ENCODE peak calls at places on chromosomes 7 and 10, in eight cellular contexts. B is left ventricle myocardium inferior; E is neuronal stem cell; W is CD8-positive, alpha-beta T cell; D is transverse colon; X is H9; I is neural progenitor cell; K is IMR-90. O is an unnamed sample. For H3K4me1, the result is how much of the 10 kb centered on the place peaks cover.

GRCh38 chr7:20602306-20602705 is 13.2 kb upstream of the ABCB5 start:
- DNase-seq in X (no peak), E (no peak), K (no peak), I (no peak), D (no peak), B (no peak), W (no peak), O (no peak)

GRCh38 chr10:119365773-119366640 is 158.6 kb downstream of the GRK5 start:
- DNase-seq in W (no peak), K (peak), D (no peak), E (no peak), I (peak), X (no peak), B (no peak), O (no peak)

GRCh38 chr10:118543714-118544400 is 51.6 kb downstream of the PRLHR start:
- DNase-seq in I (peak), E (peak), D (peak), K (peak), B (peak), W (no peak), X (peak), O (peak)

GRCh38 chr7:42253316-42253715 is 16.3 kb upstream of the GLI3 start:
- DNase-seq in D (no peak), X (no peak), B (no peak), E (no peak), K (peak), W (no peak), I (no peak), O (no peak)

GRCh38 chr7:152076324-152076821 is 50.9 kb downstream of the GALNT11 start:
- DNase-seq in B (no peak), W (no peak), D (peak), K (no peak), I (peak), X (peak), E (peak), O (no peak)

GRCh38 chr10:101139421-101139911 is 8.4 kb downstream of the TLX1 start:
- DNase-seq in W (no peak), B (no peak), I (peak), D (no peak), K (no peak), E (no peak), X (peak), O (no peak)

GRCh38 chr7:29748286-29749099 is 57.8 kb upstream of the WIPF3 start:
- DNase-seq in I (peak), D (no peak), W (no peak), B (no peak), E (no peak), K (peak), X (no peak), O (no peak)

GRCh38 chr10:49325131-49325915 is 26.4 kb downstream of the C10orf71 start:
- DNase-seq in W (no peak), E (no peak), I (no peak), B (no peak), D (no peak), X (no peak), K (no peak), O (no peak)

GRCh38 chr7:149720372-149721083 is 52.9 kb downstream of the ZNF467 start:
- DNase-seq in I (no peak), W (no peak), D (no peak), E (no peak), X (peak), K (no peak), B (peak), O (no peak)

GRCh38 chr7:157444011-157444842 is 107.4 kb downstream of the DNAJB6 start:
- DNase-seq in K (no peak), X (no peak), I (no peak), D (no peak), W (no peak), E (no peak), B (no peak), O (no peak)

GRCh38 chr10:69795242-69795934 is 6.3 kb upstream of the COL13A1 start:
- DNase-seq in E (no peak), W (no peak), B (no peak), D (no peak), X (no peak), I (no peak), K (no peak), O (no peak)

GRCh38 chr10:69681436-69681835 is 51.4 kb downstream of the FAM241B start:
- DNase-seq in D (no peak), W (no peak), K (no peak), X (no peak), E (no peak), I (no peak), B (no peak), O (no peak)

GRCh38 chr10:127797339-127797738 is 60.4 kb downstream of the FOXI2 start:
- DNase-seq in X (peak), D (no peak), K (peak), E (no peak), I (no peak), B (no peak), W (no peak), O (no peak)

GRCh38 chr10:100828744-100829102 is 83.3 kb downstream of the PAX2 start:
- DNase-seq in B (no peak), E (no peak), K (no peak), I (peak), X (no peak), D (no peak), W (peak), O (no peak)

GRCh38 chr10:58322835-58323209 is 12.0 kb upstream of the UBE2D1 start:
- DNase-seq in K (no peak), E (no peak), X (no peak), I (no peak), D (no peak), B (no peak), W (no peak), O (no peak)

GRCh38 chr7:100219271-100219737 is 445 bp upstream of the PVRIG start:
- DNase-seq in W (no peak), K (no peak), I (no peak), B (no peak), E (no peak), X (no peak), D (no peak), O (no peak)

GRCh38 chr7:42915356-42915755 is 3.5 kb upstream of the C7orf25 start:
- DNase-seq in W (no peak), E (no peak), K (peak), B (no peak), D (no peak), I (no peak), X (no peak), O (no peak)

GRCh38 chr10:79260803-79261740 is 86.2 kb upstream of the PPIF start:
- DNase-seq in E (no peak), X (peak), B (no peak), I (peak), D (no peak), K (peak), W (no peak), O (no peak)

GRCh38 chr7:68613405-68613804 is 984.9 kb upstream of the AUTS2 start:
- DNase-seq in W (no peak), D (no peak), I (peak), B (no peak), X (no peak), K (no peak), E (peak), O (no peak)

GRCh38 chr10:26781797-26782196 is 79.0 kb downstream of the ABI1 start:
- DNase-seq in K (peak), E (no peak), D (no peak), B (no peak), I (no peak), W (no peak), X (no peak), O (no peak)

GRCh38 chr7:109354000-109354399 is 784.3 kb downstream of the DNAJB9 start:
- DNase-seq in E (no peak), B (no peak), D (no peak), X (no peak), K (no peak), W (no peak), I (no peak), O (no peak)

GRCh38 chr7:143345428-143345900 is 17.0 kb downstream of the FAM131B start:
- DNase-seq in D (peak), K (peak), E (peak), B (peak), W (peak), I (peak), X (peak), O (peak)

GRCh38 chr10:129690248-129691070 is 223.4 kb downstream of the MGMT start:
- DNase-seq in B (no peak), E (no peak), D (no peak), W (no peak), I (no peak), K (no peak), X (no peak), O (no peak)

GRCh38 chr7:151304856-151305255 is 36.8 kb upstream of the NUB1 start:
- DNase-seq in X (peak), K (no peak), B (no peak), I (peak), W (no peak), D (no peak), E (no peak), O (no peak)

GRCh38 chr7:128166603-128167315 is 74.3 kb upstream of the LEP start:
- DNase-seq in I (peak), W (no peak), B (no peak), D (no peak), E (no peak), K (no peak), X (peak), O (no peak)

GRCh38 chr7:65438593-65438992 is 64.9 kb downstream of the ZNF92 start:
- DNase-seq in B (no peak), I (no peak), X (no peak), D (no peak), K (peak), W (no peak), E (no peak), O (no peak)

GRCh38 chr7:131336956-131337355 is 9.3 kb downstream of the MKLN1 start:
- DNase-seq in K (peak), D (no peak), E (no peak), W (no peak), B (no peak), X (no peak), I (no peak), O (no peak)

GRCh38 chr10:72567884-72568283 is 58.0 kb downstream of the MICU1 start:
- DNase-seq in W (no peak), D (no peak), B (no peak), X (no peak), E (no peak), K (no peak), I (peak), O (no peak)

GRCh38 chr10:20314431-20314830 is 498.2 kb downstream of the PLXDC2 start:
- DNase-seq in I (no peak), X (no peak), D (no peak), W (no peak), E (no peak), K (no peak), B (no peak), O (no peak)

GRCh38 chr10:70969188-70969587 is 80.8 kb upstream of the PCBD1 start:
- DNase-seq in W (no peak), E (no peak), I (peak), D (no peak), B (no peak), K (no peak), X (no peak), O (no peak)

GRCh38 chr10:69406302-69406811 is 10.4 kb downstream of the TACR2 start:
- DNase-seq in E (no peak), X (peak), I (no peak), W (no peak), B (peak), D (no peak), K (no peak), O (no peak)

GRCh38 chr10:132566892-132567291 is 29.3 kb downstream of the INPP5A start:
- DNase-seq in I (no peak), X (no peak), W (no peak), E (no peak), B (no peak), K (no peak), D (no peak), O (no peak)

GRCh38 chr7:711093-711966 is 15.2 kb upstream of the DNAAF5 start:
- DNase-seq in X (no peak), B (no peak), K (no peak), W (no peak), E (no peak), D (no peak), I (no peak), O (no peak)

GRCh38 chr7:100091411-100092181 is 2.8 kb downstream of the COPS6 start:
- DNase-seq in I (peak), D (no peak), E (no peak), B (no peak), W (no peak), K (peak), X (peak), O (no peak)

GRCh38 chr7:82091126-82091682 is 321.4 kb upstream of the HGF start:
- DNase-seq in X (no peak), W (no peak), B (no peak), D (no peak), I (no peak), K (no peak), E (no peak), O (no peak)
- H3K27ac ChIP-seq in X (no peak), W (no peak), B (no peak), D (no peak), I (no peak), K (no peak), E (no peak), O (no peak)

DNA sequence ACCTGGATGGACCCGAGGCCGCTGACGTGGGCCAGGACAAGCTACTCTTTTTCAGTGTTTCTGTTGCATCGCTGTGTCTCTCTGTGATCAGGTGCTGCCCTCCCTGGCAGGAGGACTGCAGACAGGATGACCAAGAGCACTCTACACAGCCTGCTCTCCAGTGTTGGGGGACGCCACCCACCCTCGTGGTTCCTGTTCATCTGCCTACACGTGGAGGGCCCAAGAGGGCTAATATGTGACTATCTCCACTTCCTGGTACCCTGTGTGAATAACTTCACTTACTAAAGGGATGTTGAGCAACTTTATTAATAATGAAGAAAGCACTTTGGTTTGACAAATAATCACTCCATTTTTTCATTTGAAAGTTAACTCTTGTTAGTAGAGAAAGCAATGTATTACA is 101.3 kb downstream of the EGFR start:
- DNase-seq in B (no peak), E (no peak), W (no peak), I (no peak), K (no peak), X (no peak), D (no peak), O (no peak)
- H3K4me1 ChIP-seq in B (under half), E (under half), W (under half), I (under half), K (under half), X (under half), D (under half), O (under half)

GRCh38 chr7:111132833-111133232 is 41.9 kb downstream of the LRRN3 start:
- DNase-seq in B (no peak), E (no peak), D (no peak), K (peak), X (no peak), W (no peak), I (no peak), O (no peak)

GRCh38 chr7:111140091-111140870 is 49.4 kb downstream of the LRRN3 start:
- DNase-seq in B (no peak), E (no peak), W (no peak), X (no peak), D (no peak), I (no peak), K (no peak), O (no peak)

GRCh38 chr7:111138196-111138569 is 47.3 kb downstream of the LRRN3 start:
- DNase-seq in K (peak), I (peak), X (no peak), W (peak), D (peak), B (peak), E (no peak), O (no peak)

GRCh38 chr7:111137296-111138195 is 46.6 kb downstream of the LRRN3 start:
- DNase-seq in W (no peak), B (no peak), X (no peak), I (peak), K (peak), E (no peak), D (no peak), O (no peak)
- H3K27ac ChIP-seq in W (no peak), B (peak), X (no peak), I (peak), K (peak), E (no peak), D (no peak), O (no peak)

DNA sequence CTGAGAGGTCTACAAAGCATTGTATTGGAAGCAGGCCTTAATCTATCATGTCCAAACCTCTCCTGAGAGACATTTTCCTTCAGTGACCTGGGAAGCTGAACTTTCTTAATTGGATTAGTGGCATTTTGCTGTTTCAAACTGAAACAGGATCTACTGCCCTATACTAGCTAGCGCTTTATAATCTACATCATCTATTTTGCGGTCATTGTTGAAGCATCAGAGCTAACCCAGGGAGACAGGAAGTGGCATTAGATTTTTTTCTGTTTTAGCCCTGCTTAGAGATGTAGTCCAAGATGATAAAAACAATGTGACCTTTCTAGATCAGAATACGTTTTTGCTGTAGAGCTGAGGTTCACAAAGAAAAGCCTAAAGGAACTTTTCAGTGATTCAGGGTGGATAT is 147.4 kb upstream of the AGR3 start:
- DNase-seq in D (no peak), I (no peak), B (no peak), E (no peak), X (no peak), W (no peak), K (no peak), O (no peak)
- H3K4me1 ChIP-seq in D (under half), I (under half), B (under half), E (under half), X (under half), W (under half), K (under half), O (under half)

DNA sequence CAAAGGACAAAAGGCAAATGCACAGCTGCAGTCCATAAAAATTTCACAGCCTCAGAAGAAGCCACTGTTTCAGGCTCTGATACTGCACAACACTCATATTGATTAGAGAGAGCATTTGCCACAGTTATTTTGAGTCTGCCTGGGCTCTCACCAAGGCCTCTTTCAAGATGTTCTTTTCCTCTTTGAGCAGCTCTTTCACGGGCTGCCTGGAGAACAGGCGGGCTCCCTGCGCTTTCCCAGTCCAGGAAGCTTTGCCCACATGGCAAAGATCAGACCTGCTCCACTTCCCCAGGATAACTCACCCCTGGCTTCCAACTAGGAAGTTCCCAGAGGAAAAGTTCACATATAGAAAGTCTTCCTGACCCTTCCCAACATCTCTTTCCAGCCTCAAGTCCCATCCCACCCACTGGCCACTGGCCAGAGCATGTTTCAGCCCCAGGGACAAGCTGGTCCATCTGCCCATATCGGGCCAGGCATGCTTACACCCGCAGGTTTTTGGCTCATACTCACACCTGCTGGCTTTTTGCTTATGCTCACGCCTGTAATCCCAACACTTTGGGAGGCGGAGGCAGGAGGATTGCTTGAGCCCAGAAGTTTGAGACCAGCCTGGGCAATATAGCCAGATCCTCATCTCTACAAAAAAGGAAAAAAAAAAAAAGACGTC is 3.3 kb downstream of the SLIT1 start:
- DNase-seq in X (no peak), I (no peak), W (no peak), E (no peak), B (no peak), D (no peak), K (no peak), O (no peak)
- H3K27ac ChIP-seq in X (no peak), I (no peak), W (no peak), E (no peak), B (no peak), D (no peak), K (no peak), O (no peak)

O was measured in lung.